ENCODE peak calls at places on chromosomes 3 and 15, in seven cellular contexts. One of them, this sample, is unnamed. For H4K20me1, the result is how much of the 10 kb centered on the place peaks cover.

GRCh38 chr15:86163771-86164170 is 84.1 kb downstream of the AGBL1 start:
- DNase-seq in fibroblast of lung: peak
- DNase-seq in mammary epithelial cell: no peak
- DNase-seq in neural progenitor cell: no peak
- DNase-seq in IMR-90: no peak
- DNase-seq in H9: no peak
- DNase-seq in PC-9: no peak
- DNase-seq in this sample: peak

GRCh38 chr3:46848271-46849097 is 14.8 kb downstream of the MYL3 start:
- DNase-seq in fibroblast of lung: peak
- DNase-seq in mammary epithelial cell: no peak
- DNase-seq in neural progenitor cell: peak
- DNase-seq in IMR-90: peak
- DNase-seq in H9: peak
- DNase-seq in PC-9: no peak
- DNase-seq in this sample: peak

GRCh38 chr3:126540946-126541627 is 17.1 kb downstream of the CHST13 start:
- DNase-seq in fibroblast of lung: no peak
- DNase-seq in mammary epithelial cell: no peak
- DNase-seq in neural progenitor cell: no peak
- DNase-seq in IMR-90: no peak
- DNase-seq in H9: peak
- DNase-seq in PC-9: no peak
- DNase-seq in this sample: no peak

GRCh38 chr3:52532517-52532837 is 1.2 kb downstream of the NT5DC2 start:
- DNase-seq in fibroblast of lung: peak
- DNase-seq in mammary epithelial cell: no peak
- DNase-seq in neural progenitor cell: peak
- DNase-seq in IMR-90: peak
- DNase-seq in H9: no peak
- DNase-seq in PC-9: no peak
- DNase-seq in this sample: peak

GRCh38 chr15:70250208-70251201 is 152.8 kb upstream of the TLE3 start:
- DNase-seq in fibroblast of lung: no peak
- DNase-seq in mammary epithelial cell: no peak
- DNase-seq in neural progenitor cell: no peak
- DNase-seq in IMR-90: no peak
- DNase-seq in H9: no peak
- DNase-seq in PC-9: no peak
- DNase-seq in this sample: no peak

GRCh38 chr3:194586839-194587238 is 46.4 kb downstream of the TMEM44 start:
- DNase-seq in fibroblast of lung: peak
- DNase-seq in mammary epithelial cell: peak
- DNase-seq in neural progenitor cell: no peak
- DNase-seq in IMR-90: peak
- DNase-seq in H9: no peak
- DNase-seq in PC-9: peak
- DNase-seq in this sample: no peak

GRCh38 chr15:92665100-92665555 is 9.6 kb upstream of the FAM174B start:
- DNase-seq in fibroblast of lung: no peak
- DNase-seq in mammary epithelial cell: no peak
- DNase-seq in neural progenitor cell: no peak
- DNase-seq in IMR-90: peak
- DNase-seq in H9: no peak
- DNase-seq in PC-9: no peak
- DNase-seq in this sample: peak

GRCh38 chr3:155078959-155079794 is 942 bp upstream of the MME start:
- DNase-seq in fibroblast of lung: no peak
- DNase-seq in mammary epithelial cell: no peak
- DNase-seq in neural progenitor cell: peak
- DNase-seq in IMR-90: peak
- DNase-seq in H9: no peak
- DNase-seq in PC-9: no peak
- DNase-seq in this sample: peak

GRCh38 chr3:178022599-178022998 is 513.6 kb upstream of the KCNMB2 start:
- DNase-seq in fibroblast of lung: peak
- DNase-seq in mammary epithelial cell: peak
- DNase-seq in neural progenitor cell: no peak
- DNase-seq in IMR-90: peak
- DNase-seq in H9: no peak
- DNase-seq in PC-9: no peak
- DNase-seq in this sample: no peak

GRCh38 chr3:14780927-14781507 is 37.7 kb upstream of the FGD5 start:
- DNase-seq in fibroblast of lung: peak
- DNase-seq in mammary epithelial cell: peak
- DNase-seq in neural progenitor cell: peak
- DNase-seq in IMR-90: peak
- DNase-seq in H9: peak
- DNase-seq in PC-9: peak
- DNase-seq in this sample: peak

GRCh38 chr3:95036526-95037021 is 973.7 kb downstream of the NSUN3 start:
- DNase-seq in fibroblast of lung: no peak
- DNase-seq in mammary epithelial cell: no peak
- DNase-seq in neural progenitor cell: no peak
- DNase-seq in IMR-90: no peak
- DNase-seq in H9: no peak
- DNase-seq in PC-9: no peak
- DNase-seq in this sample: no peak

GRCh38 chr3:137970914-137971831 is 38.8 kb upstream of the CLDN18 start:
- DNase-seq in fibroblast of lung: peak
- DNase-seq in mammary epithelial cell: peak
- DNase-seq in neural progenitor cell: peak
- DNase-seq in IMR-90: peak
- DNase-seq in H9: peak
- DNase-seq in PC-9: peak
- DNase-seq in this sample: peak

GRCh38 chr3:126134219-126134975 is 46.0 kb downstream of the ALDH1L1 start:
- DNase-seq in fibroblast of lung: peak
- DNase-seq in mammary epithelial cell: peak
- DNase-seq in neural progenitor cell: peak
- DNase-seq in IMR-90: peak
- DNase-seq in H9: peak
- DNase-seq in PC-9: no peak
- DNase-seq in this sample: peak

GRCh38 chr15:32872606-32873291 is 154.9 kb downstream of the GREM1 start:
- DNase-seq in fibroblast of lung: peak
- DNase-seq in mammary epithelial cell: no peak
- DNase-seq in neural progenitor cell: no peak
- DNase-seq in IMR-90: peak
- DNase-seq in H9: no peak
- DNase-seq in PC-9: no peak
- DNase-seq in this sample: peak

DNA sequence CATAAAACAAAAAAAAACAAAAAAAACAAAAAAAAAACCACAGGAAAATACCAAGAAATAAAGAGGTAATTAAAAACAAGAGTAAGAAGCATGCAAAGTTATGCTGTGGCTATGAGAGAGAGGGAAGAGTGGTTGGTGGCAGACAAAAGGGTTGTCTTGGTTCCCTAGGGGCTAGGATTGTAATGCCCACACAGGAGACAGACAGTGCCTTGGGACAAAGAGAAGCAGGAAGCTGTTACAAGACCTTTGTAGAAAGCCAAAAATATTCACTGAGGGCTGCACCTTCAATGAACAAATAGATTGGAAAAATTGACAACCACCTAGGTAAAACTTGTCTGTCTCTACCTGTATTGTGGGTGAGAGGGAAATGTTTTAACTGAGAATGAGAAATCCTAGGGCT is 44.9 kb upstream of the PRICKLE2 start:
- DNase-seq in fibroblast of lung: no peak
- DNase-seq in mammary epithelial cell: no peak
- DNase-seq in neural progenitor cell: peak
- DNase-seq in IMR-90: no peak
- DNase-seq in H9: no peak
- DNase-seq in PC-9: no peak
- DNase-seq in this sample: no peak
- TF ChIP-seq CTCF in fibroblast of lung: no peak
- TF ChIP-seq CTCF in mammary epithelial cell: no peak
- TF ChIP-seq CTCF in neural progenitor cell: no peak
- TF ChIP-seq CTCF in IMR-90: no peak
- TF ChIP-seq CTCF in H9: no peak
- TF ChIP-seq CTCF in PC-9: no peak
- TF ChIP-seq CTCF in this sample: no peak

GRCh38 chr3:31539275-31539674 is 6.5 kb downstream of the STT3B start:
- DNase-seq in fibroblast of lung: no peak
- DNase-seq in mammary epithelial cell: no peak
- DNase-seq in neural progenitor cell: no peak
- DNase-seq in IMR-90: no peak
- DNase-seq in H9: no peak
- DNase-seq in PC-9: no peak
- DNase-seq in this sample: no peak

GRCh38 chr3:31532587-31533168 is at the start of gene STT3B:
- DNase-seq in fibroblast of lung: peak
- DNase-seq in mammary epithelial cell: peak
- DNase-seq in neural progenitor cell: no peak
- DNase-seq in IMR-90: peak
- DNase-seq in H9: peak
- DNase-seq in PC-9: peak
- DNase-seq in this sample: peak

GRCh38 chr3:31533169-31533870 is 595 bp downstream of the STT3B start:
- DNase-seq in fibroblast of lung: peak
- DNase-seq in mammary epithelial cell: peak
- DNase-seq in neural progenitor cell: peak
- DNase-seq in IMR-90: peak
- DNase-seq in H9: peak
- DNase-seq in PC-9: no peak
- DNase-seq in this sample: peak

GRCh38 chr3:31534036-31534435 is 1.3 kb downstream of the STT3B start:
- DNase-seq in fibroblast of lung: peak
- DNase-seq in mammary epithelial cell: peak
- DNase-seq in neural progenitor cell: no peak
- DNase-seq in IMR-90: peak
- DNase-seq in H9: no peak
- DNase-seq in PC-9: no peak
- DNase-seq in this sample: peak

DNA sequence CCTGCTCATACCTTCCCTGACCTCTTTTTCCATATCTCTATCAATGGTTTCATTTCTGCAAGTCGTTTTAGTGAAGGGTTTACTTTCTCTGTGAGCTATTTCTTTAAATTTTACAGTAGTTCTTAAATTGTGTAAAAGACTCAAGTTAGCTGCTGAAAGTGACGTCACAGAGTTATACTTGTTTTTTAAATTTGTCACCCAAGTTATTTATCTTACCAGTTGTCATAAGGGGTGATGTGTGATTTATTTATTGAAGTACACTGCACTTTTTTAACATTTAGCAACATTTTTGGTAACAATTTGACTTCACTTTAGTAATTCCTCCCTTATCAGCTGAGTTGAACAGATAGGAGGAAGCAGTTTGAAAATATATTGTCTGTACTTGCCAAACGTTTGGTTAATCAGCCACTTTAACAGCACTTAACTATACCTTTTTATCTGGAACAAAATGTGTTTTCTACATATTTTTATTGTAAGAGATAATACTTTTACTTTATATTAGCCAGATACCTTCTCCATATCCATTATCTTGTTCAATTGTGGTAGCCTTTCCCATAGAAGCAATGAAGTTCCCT is 3.8 kb downstream of the STT3B start:
- DNase-seq in fibroblast of lung: no peak
- DNase-seq in mammary epithelial cell: no peak
- DNase-seq in neural progenitor cell: no peak
- DNase-seq in IMR-90: no peak
- DNase-seq in H9: no peak
- DNase-seq in PC-9: no peak
- DNase-seq in this sample: no peak
- H4K20me1 ChIP-seq in fibroblast of lung: under half
- H4K20me1 ChIP-seq in mammary epithelial cell: under half
- H4K20me1 ChIP-seq in neural progenitor cell: half or more
- H4K20me1 ChIP-seq in IMR-90: under half
- H4K20me1 ChIP-seq in H9: under half
- H4K20me1 ChIP-seq in PC-9: under half
- H4K20me1 ChIP-seq in this sample: half or more

GRCh38 chr3:71210257-71211002 is 373.1 kb downstream of the FOXP1 start:
- DNase-seq in fibroblast of lung: peak
- DNase-seq in mammary epithelial cell: peak
- DNase-seq in neural progenitor cell: no peak
- DNase-seq in IMR-90: peak
- DNase-seq in H9: no peak
- DNase-seq in PC-9: no peak
- DNase-seq in this sample: peak
- TF ChIP-seq CTCF in fibroblast of lung: peak
- TF ChIP-seq CTCF in mammary epithelial cell: no peak
- TF ChIP-seq CTCF in neural progenitor cell: no peak
- TF ChIP-seq CTCF in IMR-90: peak
- TF ChIP-seq CTCF in H9: no peak
- TF ChIP-seq CTCF in PC-9: no peak
- TF ChIP-seq CTCF in this sample: no peak

DNA sequence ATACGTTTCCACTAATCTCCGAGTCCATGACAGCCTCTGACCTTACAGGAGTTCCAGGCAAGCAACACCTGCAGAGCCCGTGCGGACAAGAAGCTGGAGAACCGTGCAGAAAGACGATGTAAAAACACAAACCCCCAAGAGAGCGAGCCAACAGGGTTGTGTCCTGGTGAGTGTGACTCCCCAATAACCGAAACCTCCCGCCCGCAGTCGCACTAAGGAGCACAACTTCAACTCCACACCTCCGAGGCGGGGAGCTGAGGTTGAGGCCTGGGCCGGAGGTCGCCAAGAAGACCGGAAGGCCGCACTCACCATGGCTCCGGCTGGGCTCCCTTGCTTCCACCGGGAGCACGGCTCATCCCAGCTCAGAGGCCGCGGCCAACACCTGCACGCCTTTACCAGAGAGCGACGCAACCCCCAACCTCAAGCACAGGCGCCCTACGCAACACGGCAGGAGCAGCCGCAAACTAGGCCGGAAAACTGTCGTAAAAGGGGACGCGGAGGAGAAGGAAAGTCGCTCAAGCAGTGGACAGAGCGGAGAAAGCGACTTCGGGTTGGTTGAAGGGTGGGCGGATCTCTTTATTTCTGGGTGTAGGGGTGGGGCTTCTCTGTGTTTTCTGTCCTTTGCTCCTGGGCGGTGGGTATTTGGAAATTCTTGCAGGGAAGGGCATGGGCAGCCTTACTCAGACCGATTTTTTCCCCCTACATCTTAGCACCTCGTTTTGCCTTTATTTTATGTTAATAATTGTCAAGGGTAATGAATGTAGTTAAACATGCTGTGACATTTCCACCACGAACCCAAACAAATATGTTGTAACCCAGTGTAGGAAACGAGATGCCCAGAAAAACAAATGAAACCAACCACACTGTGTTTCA is at the start of gene DNAJC19:
- DNase-seq in fibroblast of lung: peak
- DNase-seq in mammary epithelial cell: peak
- DNase-seq in neural progenitor cell: peak
- DNase-seq in IMR-90: peak
- DNase-seq in H9: peak
- DNase-seq in PC-9: peak
- DNase-seq in this sample: peak
- H4K20me1 ChIP-seq in fibroblast of lung: under half
- H4K20me1 ChIP-seq in mammary epithelial cell: under half
- H4K20me1 ChIP-seq in neural progenitor cell: under half
- H4K20me1 ChIP-seq in IMR-90: under half
- H4K20me1 ChIP-seq in H9: under half
- H4K20me1 ChIP-seq in PC-9: under half
- H4K20me1 ChIP-seq in this sample: under half

GRCh38 chr3:161293381-161293780 is 72.3 kb downstream of the NMD3 start:
- DNase-seq in fibroblast of lung: no peak
- DNase-seq in mammary epithelial cell: no peak
- DNase-seq in neural progenitor cell: no peak
- DNase-seq in IMR-90: no peak
- DNase-seq in H9: no peak
- DNase-seq in PC-9: no peak
- DNase-seq in this sample: no peak
- TF ChIP-seq CTCF in fibroblast of lung: no peak
- TF ChIP-seq CTCF in mammary epithelial cell: no peak
- TF ChIP-seq CTCF in neural progenitor cell: no peak
- TF ChIP-seq CTCF in IMR-90: no peak
- TF ChIP-seq CTCF in H9: no peak
- TF ChIP-seq CTCF in PC-9: no peak
- TF ChIP-seq CTCF in this sample: no peak